ENCODE peak calls at places on chromosomes 11 and 22, in five cellular contexts. C is heart left ventricle, V is AG09319, P is hepatocyte, N is lower lobe of right lung. Y is an unnamed sample.

GRCh38 chr22:19766506-19767426 is 6.2 kb downstream of the TBX1 start:
- DNase-seq in C (no peak), V (no peak), P (peak), N (peak), Y (no peak)

GRCh38 chr11:12223771-12224536 is 113.6 kb downstream of the MICAL2 start:
- DNase-seq in C (no peak), V (no peak), P (peak), N (no peak), Y (no peak)

GRCh38 chr11:69073445-69073844 is 24.7 kb downstream of the TPCN2 start:
- DNase-seq in C (no peak), V (no peak), P (peak), N (no peak), Y (no peak)

GRCh38 chr22:30474121-30474520 is 2.3 kb upstream of the SEC14L3 start:
- DNase-seq in C (no peak), V (no peak), P (no peak), N (no peak), Y (no peak)

GRCh38 chr22:32660292-32660691 is 141.2 kb upstream of the TIMP3 start:
- DNase-seq in C (peak), V (peak), P (peak), N (peak), Y (no peak)

GRCh38 chr11:110158317-110159200 is 65.4 kb downstream of the ZC3H12C start:
- DNase-seq in C (no peak), V (no peak), P (no peak), N (no peak), Y (no peak)

GRCh38 chr22:39522567-39523300 is 2.4 kb downstream of the ATF4 start:
- DNase-seq in C (peak), V (no peak), P (no peak), N (peak), Y (no peak)

GRCh38 chr22:20591660-20592310 is 84.4 kb downstream of the MED15 start:
- DNase-seq in C (no peak), V (no peak), P (no peak), N (peak), Y (peak)

GRCh38 chr11:125235006-125235405 is 70.5 kb downstream of the PKNOX2 start:
- DNase-seq in C (no peak), V (no peak), P (no peak), N (no peak), Y (no peak)

GRCh38 chr11:72932132-72932570 is 117.9 kb downstream of the ATG16L2 start:
- DNase-seq in C (no peak), V (peak), P (no peak), N (no peak), Y (no peak)

GRCh38 chr11:2802389-2803185 is 83.0 kb downstream of the CDKN1C start:
- DNase-seq in C (peak), V (no peak), P (no peak), N (peak), Y (peak)

GRCh38 chr11:119474682-119475596 is 52.0 kb upstream of the THY1 start:
- DNase-seq in C (peak), V (peak), P (peak), N (no peak), Y (no peak)

GRCh38 chr11:62508336-62509058 is 38.1 kb downstream of the AHNAK start:
- DNase-seq in C (peak), V (no peak), P (peak), N (peak), Y (no peak)

GRCh38 chr11:120410622-120411380 is 74.6 kb downstream of the ARHGEF12 start:
- DNase-seq in C (no peak), V (no peak), P (no peak), N (no peak), Y (no peak)

GRCh38 chr11:72652133-72652532 is 22.1 kb downstream of the PDE2A start:
- DNase-seq in C (no peak), V (no peak), P (no peak), N (no peak), Y (no peak)

GRCh38 chr11:117792992-117793391 is 4.0 kb downstream of the DSCAML1 start:
- DNase-seq in C (no peak), V (no peak), P (no peak), N (no peak), Y (no peak)

GRCh38 chr11:111635706-111636045 is 33.4 kb downstream of the SIK2 start:
- DNase-seq in C (peak), V (peak), P (no peak), N (no peak), Y (no peak)

GRCh38 chr22:30806391-30806861 is 111.8 kb downstream of the OSBP2 start:
- DNase-seq in C (no peak), V (no peak), P (no peak), N (no peak), Y (no peak)

GRCh38 chr11:5226732-5227327 is at the start of gene HBB:
- DNase-seq in C (no peak), V (no peak), P (no peak), N (no peak), Y (no peak)

GRCh38 chr11:118841469-118842222 is 42.0 kb upstream of the CXCR5 start:
- DNase-seq in C (no peak), V (no peak), P (no peak), N (no peak), Y (no peak)

GRCh38 chr11:76918941-76919386 is 58.2 kb downstream of the ACER3 start:
- DNase-seq in C (no peak), V (peak), P (peak), N (no peak), Y (no peak)

GRCh38 chr11:118088531-118088930 is 1.8 kb upstream of the SMIM35 start:
- DNase-seq in C (peak), V (no peak), P (no peak), N (peak), Y (no peak)

GRCh38 chr11:11988099-11988651 is 20.3 kb downstream of the DKK3 start:
- DNase-seq in C (no peak), V (no peak), P (no peak), N (no peak), Y (peak)

GRCh38 chr22:42716649-42717127 is 4.0 kb downstream of the A4GALT start:
- DNase-seq in C (no peak), V (no peak), P (no peak), N (no peak), Y (no peak)

GRCh38 chr11:72544589-72544988 is 110.3 kb upstream of the CLPB start:
- DNase-seq in C (no peak), V (no peak), P (no peak), N (no peak), Y (no peak)

GRCh38 chr11:77384584-77384983 is 83.1 kb upstream of the GDPD4 start:
- DNase-seq in C (no peak), V (no peak), P (no peak), N (no peak), Y (no peak)

GRCh38 chr11:69682221-69682620 is 7.1 kb upstream of the LTO1 start:
- DNase-seq in C (no peak), V (no peak), P (no peak), N (no peak), Y (no peak)

GRCh38 chr11:117299351-117300300 is 8.5 kb downstream of the BACE1-AS start:
- DNase-seq in C (no peak), V (no peak), P (peak), N (no peak), Y (no peak)

GRCh38 chr11:62850911-62851806 is 11.8 kb upstream of the WDR74 start:
- DNase-seq in C (no peak), V (no peak), P (no peak), N (no peak), Y (no peak)

GRCh38 chr11:126636911-126637799 is 281.7 kb downstream of the ST3GAL4 start:
- DNase-seq in C (no peak), V (no peak), P (no peak), N (no peak), Y (no peak)

GRCh38 chr11:63958013-63958412 is 16.4 kb upstream of the COX8A start:
- DNase-seq in C (no peak), V (no peak), P (no peak), N (no peak), Y (no peak)

GRCh38 chr11:32713496-32713895 is 81.0 kb downstream of the CCDC73 start:
- DNase-seq in C (no peak), V (no peak), P (peak), N (no peak), Y (no peak)

GRCh38 chr11:28017816-28018215 is 90.1 kb downstream of the KIF18A start:
- DNase-seq in C (no peak), V (no peak), P (no peak), N (no peak), Y (no peak)

GRCh38 chr11:81995907-81996306 is 737.8 kb downstream of the FAM181B start:
- DNase-seq in C (no peak), V (no peak), P (no peak), N (no peak), Y (no peak)

DNA sequence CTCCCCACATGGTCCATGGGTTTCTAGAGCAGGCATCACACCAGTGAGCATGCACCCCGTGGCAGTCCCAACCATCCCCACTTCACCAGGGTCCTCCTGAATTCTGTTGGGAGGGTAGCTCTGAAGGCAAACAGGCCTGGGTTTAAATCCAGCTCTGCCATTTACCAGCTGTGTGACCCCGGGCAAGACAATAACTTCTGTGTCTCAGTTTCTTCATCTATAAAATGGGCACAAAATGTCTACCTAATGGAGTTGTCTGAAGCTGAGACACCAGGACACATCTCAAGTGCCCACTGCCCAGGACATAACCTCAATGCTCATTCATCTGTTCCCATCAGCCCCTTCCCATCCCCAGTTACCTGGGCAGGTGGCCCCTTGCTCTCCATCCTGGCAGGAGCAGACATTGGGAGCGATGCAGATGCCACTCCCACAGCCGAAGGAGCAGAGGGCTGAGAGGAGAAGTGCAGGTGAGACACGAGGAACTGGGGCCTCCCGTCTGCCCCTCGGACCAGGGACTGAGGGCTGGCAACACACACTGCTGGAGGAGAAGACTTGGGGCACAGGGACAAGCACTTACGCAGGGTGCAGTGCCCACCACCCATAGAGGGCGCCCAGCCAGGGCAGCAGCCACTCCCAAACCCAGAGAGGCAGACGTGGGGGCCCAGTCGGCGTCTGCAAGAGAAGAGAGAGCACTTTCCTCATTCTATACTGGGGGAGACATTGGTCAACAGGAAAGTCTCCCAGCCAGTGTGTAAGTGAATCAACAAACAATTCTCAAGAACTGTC is 4.0 kb downstream of the VWCE start:
- DNase-seq in C (no peak), V (no peak), P (no peak), N (peak), Y (no peak)
- TF ChIP-seq CTCF in C (no peak), V (no peak), P (no peak), N (no peak), Y (peak)

GRCh38 chr11:93543292-93543977 is at the start of gene SMCO4:
- DNase-seq in C (peak), V (peak), P (peak), N (peak), Y (no peak)
- TF ChIP-seq CTCF in C (peak), V (peak), P (peak), N (peak), Y (peak)

GRCh38 chr11:75767793-75768111 is 826 bp upstream of the DGAT2 start:
- DNase-seq in C (no peak), V (no peak), P (no peak), N (no peak), Y (no peak)

GRCh38 chr11:75768909-75769771 is 562 bp downstream of the DGAT2 start:
- DNase-seq in C (no peak), V (no peak), P (no peak), N (no peak), Y (no peak)

GRCh38 chr11:75766449-75767227 is 1.9 kb upstream of the DGAT2 start:
- DNase-seq in C (no peak), V (no peak), P (no peak), N (no peak), Y (no peak)

GRCh38 chr11:75767228-75767572 is 1.4 kb upstream of the DGAT2 start:
- DNase-seq in C (no peak), V (no peak), P (no peak), N (no peak), Y (no peak)

DNA sequence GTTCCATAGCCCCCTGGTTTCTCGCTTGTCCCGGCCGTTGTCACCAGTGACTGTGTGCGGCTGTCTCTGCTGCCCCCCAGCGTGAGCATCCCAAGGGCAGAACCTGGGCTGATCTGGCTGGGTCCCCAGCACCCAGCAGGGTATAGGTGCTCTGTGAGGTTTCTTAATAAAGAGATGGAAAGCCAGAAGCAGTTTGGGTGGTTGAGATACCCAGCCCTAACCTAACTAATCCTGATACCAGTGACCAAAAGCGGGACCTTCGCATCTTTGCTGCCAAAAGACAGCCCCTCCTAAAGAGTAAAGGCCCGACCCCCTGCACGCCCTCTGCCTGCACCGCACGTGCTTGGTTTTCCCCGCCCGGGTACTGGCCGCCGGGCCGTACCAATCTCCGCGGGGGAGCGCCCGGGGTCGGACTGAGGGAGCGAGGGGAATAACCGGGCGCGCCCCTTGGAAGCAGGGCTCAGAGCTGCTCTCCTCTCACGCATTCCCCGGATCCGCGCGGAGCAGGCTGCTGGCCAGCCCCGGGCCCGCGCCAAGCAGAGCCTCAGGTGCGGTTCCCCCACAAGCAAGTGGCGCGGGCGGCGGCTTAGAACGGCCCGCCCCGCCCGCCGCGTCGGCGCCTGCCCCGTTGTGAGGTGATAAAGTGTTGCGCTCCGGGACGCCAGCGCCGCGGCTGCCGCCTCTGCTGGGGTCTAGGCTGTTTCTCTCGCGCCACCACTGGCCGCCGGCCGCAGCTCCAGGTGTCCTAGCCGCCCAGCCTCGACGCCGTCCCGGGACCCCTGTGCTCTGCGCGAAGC is at the start of gene DGAT2:
- DNase-seq in C (peak), V (no peak), P (peak), N (peak), Y (no peak)
- TF ChIP-seq CTCF in C (peak), V (no peak), P (peak), N (peak), Y (peak)

GRCh38 chr11:4202749-4203148 is 108.2 kb downstream of the RRM1 start:
- DNase-seq in C (no peak), V (no peak), P (no peak), N (no peak), Y (no peak)

GRCh38 chr11:4203603-4204360 is 109.2 kb downstream of the RRM1 start:
- DNase-seq in C (no peak), V (no peak), P (no peak), N (no peak), Y (no peak)
- TF ChIP-seq CTCF in C (peak), V (no peak), P (peak), N (no peak), Y (no peak)